ENCODE peak calls at places on chromosomes 4 and X, in four cellular contexts. J is CD4-positive, alpha-beta T cell; O is fibroblast of mammary gland; W is astrocyte of the cerebellum. Q is an unnamed sample.

GRCh38 chr4:76011700-76012387 is 4.5 kb upstream of the CXCL9 start:
- DNase-seq in O (peak), W (peak), J (no peak), Q (peak)

GRCh38 chr4:56705373-56705772 is 24.3 kb upstream of the HOPX start:
- DNase-seq in J (no peak), W (no peak), O (no peak), Q (no peak)

GRCh38 chrX:67544281-67544680 is 460 bp downstream of the AR start:
- DNase-seq in O (peak), J (no peak), W (no peak), Q (no peak)

GRCh38 chr4:36026348-36026747 is 218.0 kb downstream of the ARAP2 start:
- DNase-seq in J (no peak), W (no peak), O (no peak), Q (no peak)

GRCh38 chr4:90246841-90247240 is 119.6 kb downstream of the CCSER1 start:
- DNase-seq in J (no peak), W (no peak), O (no peak), Q (no peak)

GRCh38 chr4:8376361-8377102 is 64.0 kb downstream of the ACOX3 start:
- DNase-seq in O (no peak), J (no peak), W (no peak), Q (no peak)

GRCh38 chrX:129653985-129654651 is 638 bp downstream of the APLN start:
- DNase-seq in J (no peak), O (no peak), W (no peak), Q (no peak)

GRCh38 chrX:46635186-46635585 is 61.6 kb downstream of the CHST7 start:
- DNase-seq in W (no peak), O (no peak), J (no peak), Q (no peak)

GRCh38 chr4:42398448-42399355 is 1.4 kb downstream of the SHISA3 start:
- DNase-seq in O (no peak), W (no peak), J (no peak), Q (no peak)
- TF ChIP-seq CTCF in O (no peak), W (no peak), J (no peak), Q (no peak)

DNA sequence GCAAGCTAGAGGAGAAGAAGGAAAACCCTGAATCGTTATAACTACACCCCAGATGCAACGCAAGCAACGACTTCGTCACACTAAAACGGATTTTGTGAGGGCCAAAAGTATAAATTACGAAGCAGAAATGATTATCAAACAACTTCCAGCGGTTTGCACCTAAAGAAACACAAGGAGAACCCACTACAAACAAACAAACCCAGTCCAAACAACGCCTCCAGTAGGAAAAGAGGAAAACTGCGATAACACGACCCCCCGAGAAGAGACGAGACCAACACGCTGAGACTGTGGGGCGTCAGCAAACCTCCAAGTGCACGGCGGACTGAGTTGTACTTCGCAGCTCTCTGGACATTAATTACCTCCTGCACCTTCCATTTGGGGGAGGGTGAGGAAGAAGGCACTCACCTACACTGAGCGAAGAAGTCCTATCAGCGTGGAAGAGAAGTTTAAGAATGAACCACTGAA is at the start of gene MAB21L2:
- DNase-seq in W (no peak), O (no peak), J (no peak), Q (no peak)
- TF ChIP-seq CTCF in W (no peak), O (no peak), J (no peak), Q (peak)

DNA sequence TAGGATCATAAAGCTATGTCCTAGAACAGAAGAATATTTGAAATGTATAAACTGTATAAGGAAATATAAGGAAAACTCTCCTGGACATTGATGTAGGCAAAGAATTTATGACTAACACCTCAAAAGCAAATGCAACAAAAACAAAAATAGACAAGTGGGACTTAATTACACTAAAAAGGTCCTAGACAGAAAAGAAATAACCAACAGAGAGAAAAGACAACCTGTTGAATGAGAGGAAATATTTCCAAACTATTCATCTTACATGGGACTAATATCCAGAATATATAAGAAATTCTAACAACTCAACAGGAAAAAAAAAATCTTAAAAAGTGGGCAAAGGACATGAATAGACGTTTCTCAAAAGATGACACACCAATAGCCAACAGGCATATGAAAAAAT is 54.4 kb upstream of the PRDX4 start:
- DNase-seq in O (no peak), W (no peak), J (no peak), Q (no peak)
- TF ChIP-seq CTCF in O (no peak), W (no peak), J (no peak), Q (no peak)

GRCh38 chrX:42678133-42678532 is 99.8 kb downstream of the PPP1R2C start:
- DNase-seq in W (no peak), J (no peak), O (peak), Q (no peak)
- TF ChIP-seq CTCF in W (no peak), J (no peak), O (peak), Q (no peak)

DNA sequence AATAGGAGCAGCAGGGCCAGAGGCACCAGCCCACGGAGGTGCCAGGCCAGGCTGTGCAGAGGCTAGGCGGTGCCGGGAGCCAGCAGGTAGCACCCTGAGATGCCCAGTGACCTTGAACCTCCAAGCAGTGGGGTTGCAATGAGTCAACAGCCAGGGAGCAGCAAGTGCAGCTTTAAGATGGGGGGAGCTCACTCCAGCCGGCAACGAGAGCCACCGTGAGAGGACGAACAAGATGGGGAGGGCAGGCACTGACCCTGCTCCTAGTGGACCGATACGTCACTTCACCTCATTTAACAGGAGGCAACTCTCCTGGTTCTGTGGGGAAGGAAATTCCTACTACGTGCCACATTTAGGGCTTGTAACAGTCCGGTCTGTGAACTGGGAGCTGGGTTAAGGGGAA is 4.8 kb downstream of the LETM1 start:
- DNase-seq in O (no peak), W (no peak), J (no peak), Q (no peak)
- TF ChIP-seq CTCF in O (no peak), W (no peak), J (no peak), Q (no peak)